ENCODE peak calls at places on chromosome 21, in seven cellular contexts. V is colonic mucosa, A is epithelial cell of prostate, T is adrenal gland, K is heart right ventricle, L is pancreas, U is esophagus muscularis mucosa. X is an unnamed sample.

GRCh38 chr21:26293291-26293946 is 122.8 kb upstream of the APP start:
- DNase-seq in V (no peak), A (no peak), T (no peak), K (no peak), L (no peak), U (no peak), X (no peak)

GRCh38 chr21:38930065-38930464 is 124.3 kb downstream of the ETS2 start:
- DNase-seq in V (no peak), A (no peak), T (no peak), K (no peak), L (no peak), U (no peak), X (peak; percentile 6)

GRCh38 chr21:29300547-29301138 is 1.9 kb downstream of the BACH1 start:
- DNase-seq in V (no peak), A (no peak), T (no peak), K (no peak), L (no peak), U (no peak), X (no peak)

GRCh38 chr21:36551731-36552457 is 72.0 kb upstream of the CLDN14 start:
- DNase-seq in V (no peak), A (no peak), T (no peak), K (no peak), L (no peak), U (no peak), X (no peak)

GRCh38 chr21:26843912-26844257 is 1.3 kb downstream of the ADAMTS1 start:
- DNase-seq in V (no peak), A (no peak), T (no peak), K (no peak), L (no peak), U (no peak), X (no peak)

GRCh38 chr21:39799178-39799577 is 54.2 kb downstream of the IGSF5 start:
- DNase-seq in V (no peak), A (no peak), T (no peak), K (peak; percentile 40), L (no peak), U (no peak), X (no peak)

GRCh38 chr21:29181799-29182470 is 51.5 kb downstream of the MAP3K7CL start:
- DNase-seq in V (no peak), A (peak; percentile 49), T (peak; percentile 80), K (no peak), L (no peak), U (no peak), X (no peak)

GRCh38 chr21:37009740-37010341 is 3.3 kb downstream of the RIPPLY3 start:
- DNase-seq in V (peak; percentile 89), A (no peak), T (peak; percentile 88), K (peak; percentile 87), L (peak; percentile 88), U (peak; percentile 93), X (peak; percentile 88)

GRCh38 chr21:38269567-38269917 is 12.8 kb downstream of the KCNJ15 start:
- DNase-seq in V (no peak), A (no peak), T (no peak), K (no peak), L (no peak), U (no peak), X (no peak)

GRCh38 chr21:28537371-28538079 is 455.2 kb downstream of the LTN1 start:
- DNase-seq in V (no peak), A (peak; percentile 55), T (no peak), K (no peak), L (no peak), U (no peak), X (no peak)

GRCh38 chr21:20971296-20971921 is 26.8 kb upstream of the NCAM2 start:
- DNase-seq in V (peak; percentile 23), A (peak; percentile 5), T (peak; percentile 53), K (peak; percentile 21), L (no peak), U (no peak), X (peak; percentile 66)

GRCh38 chr21:17250651-17251294 is 262.1 kb upstream of the CXADR start:
- DNase-seq in V (no peak), A (no peak), T (no peak), K (no peak), L (no peak), U (no peak), X (no peak)

GRCh38 chr21:15730484-15731242 is 881 bp downstream of the USP25 start:
- DNase-seq in V (peak; percentile 39), A (no peak), T (no peak), K (no peak), L (peak; percentile 31), U (no peak), X (no peak)

GRCh38 chr21:17513214-17514123 is 626 bp downstream of the CXADR start:
- DNase-seq in V (peak; percentile 58), A (no peak), T (peak; percentile 47), K (peak; percentile 22), L (peak; percentile 51), U (no peak), X (no peak)

GRCh38 chr21:21457077-21457476 is 458.9 kb downstream of the NCAM2 start:
- DNase-seq in V (no peak), A (no peak), T (no peak), K (no peak), L (no peak), U (no peak), X (no peak)

GRCh38 chr21:39336457-39337008 is 12.4 kb downstream of the HMGN1 start:
- DNase-seq in V (no peak), A (no peak), T (no peak), K (no peak), L (no peak), U (no peak), X (no peak)

GRCh38 chr21:36768496-36768895 is 69.6 kb downstream of the SIM2 start:
- DNase-seq in V (no peak), A (no peak), T (no peak), K (no peak), L (no peak), U (no peak), X (no peak)

GRCh38 chr21:29219165-29219770 is 79.5 kb upstream of the BACH1 start:
- DNase-seq in V (peak; percentile 39), A (no peak), T (no peak), K (no peak), L (peak; percentile 66), U (no peak), X (no peak)

GRCh38 chr21:35268817-35269216 is 219.7 kb upstream of the RUNX1 start:
- DNase-seq in V (no peak), A (no peak), T (no peak), K (no peak), L (no peak), U (no peak), X (no peak)
- H3K27ac ChIP-seq in V (no peak overlapping the region), A (no peak overlapping the region), T (no peak overlapping the region), K (no peak overlapping the region), L (no peak overlapping the region), U (no peak overlapping the region), X (no peak overlapping the region)

DNA sequence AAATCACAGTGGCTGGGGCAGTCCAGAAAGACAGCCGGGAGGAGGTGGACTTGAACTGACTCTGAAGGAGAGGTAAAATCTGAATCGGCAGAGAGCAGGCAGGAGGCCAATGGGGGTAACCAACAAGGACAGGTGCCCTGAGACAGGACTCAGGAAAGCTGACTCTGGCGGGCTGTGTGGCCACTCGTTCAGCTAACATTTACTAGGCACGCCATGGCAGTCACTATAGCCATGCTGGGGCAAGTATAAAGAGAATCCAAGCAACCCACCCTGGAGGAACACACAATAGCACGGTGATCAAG is 7.4 kb downstream of the TIAM1 start:
- DNase-seq in V (no peak), A (no peak), T (no peak), K (no peak), L (no peak), U (no peak), X (no peak)
- H3K27ac ChIP-seq in V (no peak overlapping the region), A (no peak overlapping the region), T (no peak overlapping the region), K (no peak overlapping the region), L (no peak overlapping the region), U (no peak overlapping the region), X (no peak overlapping the region)

GRCh38 chr21:45386728-45387371 is 18.1 kb upstream of the COL18A1 start:
- DNase-seq in V (no peak), A (no peak), T (peak; percentile 74), K (peak; percentile 51), L (peak; percentile 11), U (no peak), X (peak; percentile 82)
- H3K27ac ChIP-seq in V (no peak overlapping the region), A (no peak overlapping the region), T (no peak overlapping the region), K (no peak overlapping the region), L (no peak overlapping the region), U (peak overlapping the region; percentile 36), X (peak overlapping the region; percentile 16)

GRCh38 chr21:41612674-41613250 is 104.8 kb upstream of the TMPRSS2 start:
- DNase-seq in V (peak; percentile 65), A (peak; percentile 70), T (peak; percentile 39), K (peak; percentile 70), L (peak; percentile 45), U (peak; percentile 94), X (peak; percentile 91)

GRCh38 chr21:41616063-41616591 is 108.2 kb upstream of the TMPRSS2 start:
- DNase-seq in V (no peak), A (no peak), T (no peak), K (no peak), L (no peak), U (no peak), X (peak; percentile 74)

GRCh38 chr21:41615613-41616012 is 107.7 kb upstream of the TMPRSS2 start:
- DNase-seq in V (no peak), A (peak; percentile 66), T (no peak), K (no peak), L (no peak), U (no peak), X (no peak)

GRCh38 chr21:41613421-41613998 is 105.6 kb upstream of the TMPRSS2 start:
- DNase-seq in V (no peak), A (no peak), T (no peak), K (no peak), L (no peak), U (no peak), X (no peak)

GRCh38 chr21:41614456-41615010 is 106.6 kb upstream of the TMPRSS2 start:
- DNase-seq in V (no peak), A (no peak), T (no peak), K (no peak), L (no peak), U (no peak), X (no peak)
- H3K27ac ChIP-seq in V (no peak overlapping the region), A (no peak overlapping the region), T (no peak overlapping the region), K (no peak overlapping the region), L (no peak overlapping the region), U (no peak overlapping the region), X (peak overlapping the region; percentile 81)

DNA sequence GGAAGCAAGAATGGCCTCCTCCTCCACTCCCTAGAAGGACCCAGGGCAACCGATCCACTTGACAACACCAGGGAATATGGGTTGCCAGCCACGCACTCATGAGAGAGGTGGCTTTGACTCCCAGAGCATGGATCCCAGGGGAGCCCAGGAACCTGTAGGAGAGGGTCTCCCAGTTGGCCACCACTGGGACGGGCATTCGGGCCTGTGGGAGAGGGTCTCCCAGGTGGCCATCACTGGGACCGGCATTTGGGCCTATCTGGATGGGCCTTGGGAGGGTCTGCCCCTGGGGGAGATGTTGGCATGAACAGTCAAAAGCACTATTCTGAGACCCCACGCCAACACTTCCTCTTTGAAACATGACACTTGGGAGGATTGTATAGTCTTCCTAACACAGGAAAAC is 565 bp downstream of the TFF1 start:
- DNase-seq in V (no peak), A (no peak), T (no peak), K (no peak), L (no peak), U (no peak), X (no peak)
- H3K27ac ChIP-seq in V (no peak overlapping the region), A (no peak overlapping the region), T (no peak overlapping the region), K (no peak overlapping the region), L (no peak overlapping the region), U (no peak overlapping the region), X (no peak overlapping the region)